ENCODE peak calls at places on chromosomes 16 and 17, in four cellular contexts. Z is neuronal stem cell, L is mesothelial cell of epicardium, H is dorsolateral prefrontal cortex. M is an unnamed sample.

GRCh38 chr16:8572919-8573724 is 17.2 kb downstream of the TMEM114 start:
- DNase-seq in H (no peak), Z (no peak), L (no peak), M (peak; percentile 42)

GRCh38 chr16:73432794-73433455 is 385.0 kb upstream of the ZFHX3 start:
- DNase-seq in L (no peak), Z (no peak), H (no peak), M (no peak)

GRCh38 chr17:63961355-63962207 is 11.1 kb downstream of the SCN4A start:
- DNase-seq in H (no peak), L (peak; percentile 55), Z (peak; percentile 97), M (peak; percentile 31)

GRCh38 chr17:80137131-80137530 is 9.8 kb downstream of the EIF4A3 start:
- DNase-seq in H (no peak), L (no peak), Z (no peak), M (no peak)

GRCh38 chr16:14320406-14320805 is 249.3 kb downstream of the MRTFB start:
- DNase-seq in Z (no peak), H (no peak), L (no peak), M (no peak)

GRCh38 chr17:17355426-17355825 is 52.3 kb downstream of the NT5M start:
- DNase-seq in H (no peak), L (no peak), Z (no peak), M (peak; percentile 74)

GRCh38 chr17:78568494-78569115 is 8.6 kb downstream of the DNAH17 start:
- DNase-seq in H (no peak), Z (no peak), L (no peak), M (no peak)

GRCh38 chr17:31919802-31920525 is 16.8 kb upstream of the SUZ12 start:
- DNase-seq in Z (no peak), L (no peak), H (no peak), M (no peak)

GRCh38 chr17:7613769-7614421 is 802 bp downstream of the FXR2 start:
- DNase-seq in L (no peak), H (no peak), Z (peak; percentile 24), M (no peak)

GRCh38 chr16:2475413-2476344 is 752 bp downstream of the TBC1D24 start:
- DNase-seq in L (no peak), H (no peak), Z (no peak), M (peak; percentile 64)

GRCh38 chr17:61002316-61002736 is 324.7 kb downstream of the BCAS3 start:
- DNase-seq in Z (no peak), H (no peak), L (no peak), M (peak; percentile 67)

GRCh38 chr16:82769845-82770244 is 143.1 kb downstream of the CDH13 start:
- DNase-seq in H (no peak), Z (no peak), L (no peak), M (no peak)

GRCh38 chr16:70302745-70303144 is 3.8 kb downstream of the DDX19B start:
- DNase-seq in Z (no peak), L (no peak), H (no peak), M (no peak)